ENCODE peak calls at places on chromosomes 2 and 18, in eight cellular contexts. M is fibroblast of pulmonary artery, S is AG04450, Y is K562, V is SK-N-SH, N is right lobe of liver, T is body of pancreas, H is astrocyte of the spinal cord. L is an unnamed sample.
A peak's percentile ranks its signal among the peaks of the same experiment; 100 is the strongest.

GRCh38 chr18:68219867-68220266 is 495.0 kb downstream of the TMX3 start:
- DNase-seq in M (peak; percentile 33), S (no peak), Y (no peak), V (no peak), N (no peak), T (no peak), H (no peak), L (no peak)

GRCh38 chr18:48003426-48004349 is 73.2 kb upstream of the SMAD2 start:
- DNase-seq in M (peak; percentile 67), S (no peak), Y (no peak), V (no peak), N (no peak), T (peak; percentile 59), H (peak; percentile 66), L (peak; percentile 92)

GRCh38 chr2:221779614-221780067 is 207.5 kb upstream of the EPHA4 start:
- DNase-seq in M (peak; percentile 87), S (peak; percentile 18), Y (no peak), V (no peak), N (no peak), T (no peak), H (peak; percentile 90), L (peak; percentile 9)

GRCh38 chr2:231914077-231914690 is 12.0 kb downstream of the NPPC start:
- DNase-seq in M (no peak), S (no peak), Y (no peak), V (no peak), N (peak; percentile 30), T (no peak), H (no peak), L (no peak)

GRCh38 chr2:222943820-222944219 is 83.0 kb downstream of the ACSL3 start:
- DNase-seq in M (peak; percentile 18), S (no peak), Y (no peak), V (no peak), N (no peak), T (no peak), H (peak; percentile 44), L (no peak)

GRCh38 chr2:10305254-10305635 is 2.5 kb downstream of the HPCAL1 start:
- DNase-seq in M (no peak), S (no peak), Y (no peak), V (no peak), N (no peak), T (no peak), H (peak; percentile 34), L (no peak)

GRCh38 chr2:207831569-207832248 is 62.0 kb upstream of the FZD5 start:
- DNase-seq in M (no peak), S (no peak), Y (no peak), V (no peak), N (no peak), T (no peak), H (no peak), L (no peak)

GRCh38 chr18:24799176-24799575 is 338.7 kb downstream of the HRH4 start:
- DNase-seq in M (no peak), S (no peak), Y (no peak), V (no peak), N (no peak), T (no peak), H (no peak), L (no peak)

GRCh38 chr2:45009928-45010705 is 865 bp upstream of the SIX2 start:
- DNase-seq in M (peak; percentile 90), S (no peak), Y (no peak), V (peak; percentile 85), N (no peak), T (peak; percentile 68), H (peak; percentile 73), L (peak; percentile 80)

GRCh38 chr2:14831458-14831857 is 198.9 kb downstream of the LRATD1 start:
- DNase-seq in M (no peak), S (no peak), Y (no peak), V (no peak), N (no peak), T (no peak), H (no peak), L (no peak)

GRCh38 chr2:40394597-40394996 is 57.3 kb downstream of the SLC8A1 start:
- DNase-seq in M (no peak), S (no peak), Y (no peak), V (no peak), N (no peak), T (no peak), H (no peak), L (no peak)

DNA sequence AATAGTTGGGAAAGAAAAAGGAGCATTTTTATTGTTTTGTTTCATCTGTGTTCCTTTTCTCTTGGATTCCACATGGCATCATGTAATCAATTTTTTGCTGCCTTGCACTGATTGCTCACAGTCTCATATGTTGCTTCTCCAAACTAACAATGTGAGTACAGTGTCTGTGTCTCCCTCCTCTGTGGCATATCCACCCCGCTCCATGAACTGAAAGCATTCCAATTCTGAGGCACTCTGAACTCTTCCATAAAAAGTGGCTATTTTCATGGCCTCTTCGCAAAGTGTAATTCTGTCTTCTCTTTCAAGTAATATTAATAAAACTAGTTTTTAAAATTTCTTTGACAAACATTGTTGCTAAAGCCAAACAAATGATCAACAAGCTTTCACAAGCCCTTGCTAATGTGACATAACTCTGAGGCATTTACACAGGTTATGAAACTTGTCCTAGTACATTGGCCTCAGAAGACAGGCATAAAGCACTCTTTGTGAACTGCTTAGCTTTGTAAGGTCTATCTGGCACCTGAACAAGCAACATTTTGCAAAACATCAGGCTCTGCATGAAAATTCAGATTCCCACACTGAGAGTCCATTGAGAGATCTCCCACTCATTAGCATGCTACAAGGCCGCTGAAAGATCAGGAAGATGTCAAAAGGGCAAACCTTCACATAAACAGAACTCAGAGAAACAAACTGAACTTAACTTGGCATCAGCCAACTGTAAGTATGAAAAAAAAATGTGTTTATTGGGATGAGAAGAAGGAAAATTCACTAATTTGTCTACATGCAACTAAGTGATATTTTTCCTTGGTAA is 33.0 kb downstream of the GPR75 start:
- DNase-seq in M (peak; percentile 43), S (no peak), Y (no peak), V (no peak), N (no peak), T (no peak), H (no peak), L (peak; percentile 23)
- TF ChIP-seq CTCF in M (no peak), S (no peak), Y (no peak), V (no peak), N (no peak), T (no peak), H (no peak), L (no peak)

DNA sequence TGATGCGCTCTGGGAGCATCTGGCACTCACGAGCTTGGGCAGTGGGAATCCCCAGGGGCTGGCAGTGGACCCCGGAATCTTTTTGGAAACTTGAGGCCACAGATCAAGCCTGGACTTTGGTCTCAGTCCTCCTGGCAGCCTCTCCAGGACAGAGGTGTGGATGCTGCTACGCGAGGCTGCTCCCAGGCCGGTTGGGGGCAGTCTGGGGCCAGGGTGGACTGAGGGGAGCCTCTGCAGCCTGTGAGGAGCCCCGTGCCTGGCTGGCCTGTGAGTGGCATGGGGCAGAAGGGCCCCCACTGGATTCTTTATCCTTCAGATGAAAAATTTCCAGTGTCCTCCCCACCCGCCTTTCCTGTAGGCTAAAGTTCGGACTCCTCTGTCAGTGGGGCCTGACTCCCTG is 12.7 kb upstream of the DES start:
- DNase-seq in M (no peak), S (no peak), Y (peak; percentile 46), V (no peak), N (no peak), T (no peak), H (no peak), L (no peak)
- TF ChIP-seq CTCF in M (peak; percentile 12), S (peak; percentile 28), Y (peak; percentile 57), V (no peak), N (no peak), T (no peak), H (peak; percentile 38), L (no peak)

GRCh38 chr2:55052087-55053061 is 2.1 kb upstream of the RTN4 start:
- DNase-seq in M (no peak), S (no peak), Y (no peak), V (no peak), N (no peak), T (no peak), H (no peak), L (no peak)
- TF ChIP-seq CTCF in M (no peak), S (peak; percentile 7), Y (no peak), V (no peak), N (no peak), T (no peak), H (no peak), L (no peak)

GRCh38 chr18:74579704-74580103 is 18.0 kb upstream of the ZNF407 start:
- DNase-seq in M (no peak), S (no peak), Y (no peak), V (no peak), N (no peak), T (no peak), H (no peak), L (no peak)
- TF ChIP-seq CTCF in M (no peak), S (no peak), Y (no peak), V (no peak), N (no peak), T (no peak), H (no peak), L (no peak)

L was measured in MCF 10A.